ENCODE peak calls at places on chromosomes 7 and 10, in five cellular contexts. L is transverse colon, E is hepatocyte, S is tibial nerve, B is foreskin keratinocyte. M is an unnamed sample.

GRCh38 chr7:40987571-40987970 is 715.3 kb downstream of the INHBA start:
- DNase-seq in L (no peak), E (no peak), S (no peak), B (no peak), M (no peak)

GRCh38 chr7:92177362-92177761 is 1.6 kb downstream of the LRRD1 start:
- DNase-seq in L (no peak), E (peak; percentile 68), S (no peak), B (peak; percentile 9), M (no peak)

GRCh38 chr10:78335691-78336401 is 302.2 kb downstream of the RPS24 start:
- DNase-seq in L (no peak), E (no peak), S (peak; percentile 19), B (no peak), M (peak; percentile 72)

GRCh38 chr7:97772034-97772891 is 40.4 kb downstream of the TAC1 start:
- DNase-seq in L (no peak), E (no peak), S (no peak), B (no peak), M (no peak)

GRCh38 chr7:158606111-158606510 is 18.5 kb upstream of the PTPRN2 start:
- DNase-seq in L (no peak), E (no peak), S (no peak), B (no peak), M (no peak)

GRCh38 chr10:61721431-61721830 is 58.7 kb downstream of the CABCOCO1 start:
- DNase-seq in L (no peak), E (no peak), S (no peak), B (no peak), M (no peak)

GRCh38 chr7:15801565-15801964 is 115.1 kb upstream of the MEOX2 start:
- DNase-seq in L (no peak), E (no peak), S (peak; percentile 54), B (no peak), M (peak; percentile 10)

GRCh38 chr10:91006001-91006751 is 85.3 kb upstream of the ANKRD1 start:
- DNase-seq in L (peak; percentile 59), E (peak; percentile 76), S (peak; percentile 79), B (peak; percentile 16), M (peak; percentile 43)

GRCh38 chr10:120607710-120608703 is 151.0 kb downstream of the PLPP4 start:
- DNase-seq in L (no peak), E (no peak), S (no peak), B (no peak), M (no peak)

GRCh38 chr7:107913846-107914245 is 22.9 kb downstream of the DLD start:
- DNase-seq in L (no peak), E (no peak), S (no peak), B (no peak), M (no peak)

GRCh38 chr10:101839421-101840063 is 4.1 kb downstream of the KCNIP2 start:
- DNase-seq in L (peak; percentile 68), E (peak; percentile 72), S (no peak), B (no peak), M (no peak)

GRCh38 chr7:131015131-131015954 is 281.3 kb upstream of the KLF14 start:
- DNase-seq in L (no peak), E (no peak), S (no peak), B (no peak), M (no peak)

GRCh38 chr7:133235212-133235883 is 17.5 kb upstream of the EXOC4 start:
- DNase-seq in L (no peak), E (no peak), S (no peak), B (peak; percentile 15), M (no peak)

GRCh38 chr10:30770816-30771215 is 141.3 kb upstream of the LYZL2 start:
- DNase-seq in L (no peak), E (no peak), S (no peak), B (no peak), M (no peak)

GRCh38 chr10:60570272-60570865 is 180.7 kb upstream of the ANK3 start:
- DNase-seq in L (no peak), E (no peak), S (no peak), B (no peak), M (no peak)

GRCh38 chr10:122576291-122576690 is 15.7 kb downstream of the DMBT1 start:
- DNase-seq in L (no peak), E (no peak), S (no peak), B (no peak), M (no peak)

GRCh38 chr10:81963606-81964005 is 88.6 kb downstream of the NRG3 start:
- DNase-seq in L (no peak), E (no peak), S (no peak), B (no peak), M (no peak)

GRCh38 chr7:117375380-117375779 is 51.9 kb downstream of the ASZ1 start:
- DNase-seq in L (no peak), E (no peak), S (no peak), B (no peak), M (no peak)

GRCh38 chr10:131048595-131048994 is 262.9 kb downstream of the TCERG1L start:
- DNase-seq in L (no peak), E (no peak), S (no peak), B (no peak), M (no peak)

GRCh38 chr10:84311596-84311995 is 16.8 kb upstream of the CCSER2 start:
- DNase-seq in L (no peak), E (no peak), S (no peak), B (no peak), M (no peak)

GRCh38 chr7:1055084-1055450 is 10.7 kb downstream of the GPR146 start:
- DNase-seq in L (peak; percentile 51), E (peak; percentile 50), S (no peak), B (no peak), M (peak; percentile 8)
- H3K27ac ChIP-seq in L (peak overlapping the region; percentile 59), E (peak overlapping the region; percentile 20), S (peak overlapping the region; percentile 83), B (no peak overlapping the region), M (no peak overlapping the region)

GRCh38 chr7:30977896-30978564 is 14.3 kb downstream of the GHRHR start:
- DNase-seq in L (peak; percentile 72), E (peak; percentile 72), S (no peak), B (no peak), M (no peak)

GRCh38 chr7:30979027-30979426 is 15.3 kb downstream of the GHRHR start:
- DNase-seq in L (no peak), E (no peak), S (no peak), B (no peak), M (no peak)

GRCh38 chr7:30976381-30976780 is 12.6 kb downstream of the GHRHR start:
- DNase-seq in L (no peak), E (no peak), S (no peak), B (no peak), M (no peak)

GRCh38 chr7:30975257-30975899 is 11.6 kb downstream of the GHRHR start:
- DNase-seq in L (no peak), E (no peak), S (no peak), B (no peak), M (no peak)

DNA sequence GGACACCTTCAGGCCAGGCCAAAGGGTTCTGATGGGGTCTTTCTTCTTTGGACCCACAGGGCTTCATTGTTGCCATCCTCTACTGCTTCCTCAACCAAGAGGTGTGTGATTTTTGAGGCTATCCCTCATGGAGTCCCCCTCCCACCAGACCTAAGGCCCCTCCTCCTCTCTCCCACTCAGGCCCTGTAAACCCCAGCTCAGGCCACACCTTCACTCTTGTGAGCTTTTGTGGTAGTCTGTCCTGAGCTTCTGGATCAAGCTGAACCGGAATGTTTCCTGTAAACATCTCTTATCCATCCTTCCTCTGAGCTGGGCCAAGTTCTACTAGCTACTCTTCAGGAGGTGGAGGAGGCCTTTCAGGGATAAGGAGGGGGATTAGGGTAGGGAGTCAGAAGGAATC is 13.5 kb downstream of the GHRHR start:
- DNase-seq in L (no peak), E (no peak), S (no peak), B (no peak), M (no peak)
- TF ChIP-seq CTCF in L (no peak), E (no peak), S (no peak), B (no peak), M (no peak)

GRCh38 chr7:105188201-105188600 is 174.2 kb downstream of the KMT2E start:
- DNase-seq in L (no peak), E (no peak), S (no peak), B (no peak), M (no peak)

GRCh38 chr7:105191329-105191728 is 177.3 kb downstream of the KMT2E start:
- DNase-seq in L (no peak), E (no peak), S (no peak), B (no peak), M (no peak)

GRCh38 chr7:105189859-105190492 is 176.0 kb downstream of the KMT2E start:
- DNase-seq in L (no peak), E (no peak), S (no peak), B (no peak), M (no peak)

GRCh38 chr7:105185290-105186010 is 171.4 kb downstream of the KMT2E start:
- DNase-seq in L (no peak), E (no peak), S (no peak), B (peak; percentile 77), M (no peak)

DNA sequence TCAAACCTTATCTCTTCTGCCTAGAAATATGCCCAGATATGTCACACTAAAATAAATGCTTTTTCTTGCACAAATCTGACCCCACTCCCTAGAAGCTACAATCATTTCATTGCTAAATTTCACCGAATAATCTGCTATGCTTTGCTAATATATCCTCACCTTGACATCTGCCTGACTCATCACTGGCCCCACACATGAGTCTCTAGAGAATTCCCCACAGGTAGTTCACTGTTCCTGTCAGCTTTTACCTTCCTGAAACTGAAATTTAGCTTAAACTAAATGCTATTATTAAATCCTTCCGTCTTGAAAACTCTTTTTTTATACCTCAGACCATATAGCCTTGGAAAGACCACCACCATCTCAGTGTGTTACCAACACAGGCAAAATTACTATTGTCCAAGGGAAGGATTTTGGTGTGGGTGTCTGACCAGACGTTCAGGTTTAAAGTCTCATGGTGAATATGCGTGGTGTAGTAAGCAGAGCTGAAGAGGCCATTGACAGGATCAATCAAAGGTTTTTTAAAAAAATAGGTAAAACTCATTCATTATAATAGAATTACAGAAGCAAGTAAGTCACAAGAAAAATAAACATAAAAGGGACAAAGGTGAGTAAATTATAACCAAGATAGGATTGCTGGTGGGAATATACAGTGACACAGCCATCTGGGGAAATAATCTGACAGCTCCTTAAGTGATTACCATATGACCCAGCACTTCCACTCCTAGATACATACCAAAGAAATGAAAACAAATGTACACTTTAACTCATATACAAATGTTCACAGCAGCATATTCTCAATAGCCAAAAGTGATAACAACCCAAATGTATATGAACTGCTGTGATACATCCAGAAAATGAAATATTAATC is 173.5 kb downstream of the KMT2E start:
- DNase-seq in L (no peak), E (no peak), S (no peak), B (peak; percentile 40), M (no peak)
- H3K27me3 ChIP-seq in L (no peaks in the 10 kb centered on the region), E (no peaks in the 10 kb centered on the region), S (no peaks in the 10 kb centered on the region), B (no peaks in the 10 kb centered on the region), M (no peaks in the 10 kb centered on the region)

GRCh38 chr7:102473271-102473991 is 5.3 kb downstream of the POLR2J start:
- DNase-seq in L (no peak), E (peak; percentile 6), S (no peak), B (no peak), M (no peak)

GRCh38 chr7:102469972-102470825 is 5.4 kb downstream of the LRWD1 start:
- DNase-seq in L (peak; percentile 88), E (no peak), S (no peak), B (no peak), M (no peak)

GRCh38 chr7:102472126-102473041 is 6.3 kb downstream of the POLR2J start:
- DNase-seq in L (no peak), E (no peak), S (no peak), B (no peak), M (no peak)

GRCh38 chr7:102469351-102469971 is 4.7 kb downstream of the LRWD1 start:
- DNase-seq in L (no peak), E (no peak), S (no peak), B (no peak), M (no peak)

DNA sequence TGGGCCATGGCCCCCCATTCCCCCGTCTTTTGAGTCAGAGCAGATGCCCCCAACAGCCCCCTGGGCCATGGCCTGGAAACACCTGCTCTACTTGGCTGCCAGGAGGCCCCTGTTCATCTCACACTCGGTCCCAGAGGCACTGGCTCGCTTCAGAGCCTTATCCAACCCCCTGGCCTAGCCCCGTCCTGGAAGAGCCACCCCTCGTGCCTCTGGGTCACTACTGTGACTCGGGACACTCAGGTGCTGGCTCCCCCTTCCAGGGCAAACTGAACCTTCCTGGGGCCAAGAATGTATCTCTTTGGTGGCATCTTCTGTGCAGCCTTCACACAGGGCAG is 7.0 kb downstream of the POLR2J start:
- DNase-seq in L (no peak), E (no peak), S (no peak), B (no peak), M (no peak)
- H3K27ac ChIP-seq in L (no peak overlapping the region), E (no peak overlapping the region), S (no peak overlapping the region), B (no peak overlapping the region), M (no peak overlapping the region)

M was measured in AG04450.